ENCODE peak calls at places on chromosomes 7 and 10, in nine cellular contexts. E, G, L, U, S, R, Q, W and H are unnamed samples.
A peak's percentile ranks its signal among the peaks of the same experiment; 100 is the strongest.

GRCh38 chr10:480928-481551 is 208.4 kb downstream of the DIP2C start:
- DNase-seq in R (no peak), U (no peak), G (no peak), S (peak; percentile 51), W (no peak), E (no peak), L (no peak), Q (peak; percentile 40), H (no peak)

GRCh38 chr7:44945479-44945878 is 33.3 kb downstream of the MYO1G start:
- DNase-seq in U (no peak), W (no peak), E (no peak), Q (no peak), R (no peak), S (no peak), L (no peak), G (no peak), H (no peak)

GRCh38 chr7:14332155-14332554 is 342.7 kb upstream of the ETV1 start:
- DNase-seq in U (no peak), E (no peak), S (no peak), L (no peak), W (no peak), Q (no peak), G (no peak), R (no peak), H (no peak)

GRCh38 chr10:60869916-60870728 is 73.9 kb downstream of the RHOBTB1 start:
- DNase-seq in Q (no peak), R (no peak), G (no peak), W (no peak), S (no peak), U (no peak), L (no peak), E (no peak), H (no peak)

GRCh38 chr10:3493621-3494020 is 291.4 kb downstream of the KLF6 start:
- DNase-seq in E (no peak), W (no peak), Q (no peak), S (no peak), L (no peak), U (no peak), G (no peak), R (no peak), H (no peak)

GRCh38 chr10:11881477-11882417 is 58.6 kb downstream of the PROSER2 start:
- DNase-seq in U (no peak), R (peak; percentile 52), L (no peak), W (peak; percentile 37), S (no peak), E (no peak), G (no peak), Q (no peak), H (no peak)

GRCh38 chr10:5977471-5978370 is at the start of gene IL15RA:
- DNase-seq in G (peak; percentile 85), U (peak; percentile 85), S (peak; percentile 90), L (peak; percentile 69), E (peak; percentile 93), Q (peak; percentile 82), W (peak; percentile 90), R (no peak), H (peak; percentile 53)

GRCh38 chr10:75462865-75463264 is 31.4 kb downstream of the LRMDA start:
- DNase-seq in R (no peak), U (no peak), S (no peak), G (no peak), W (no peak), Q (no peak), E (no peak), L (no peak), H (no peak)

GRCh38 chr10:46551701-46552525 is 4.5 kb downstream of the GPRIN2 start:
- DNase-seq in E (no peak), U (peak; percentile 63), W (peak; percentile 9), S (peak; percentile 48), Q (no peak), L (no peak), G (peak; percentile 60), R (no peak), H (peak; percentile 6)

GRCh38 chr7:37329940-37330339 is 118.7 kb downstream of the ELMO1 start:
- DNase-seq in L (no peak), Q (no peak), U (no peak), E (no peak), W (no peak), S (no peak), R (no peak), G (no peak), H (no peak)

GRCh38 chr7:37322831-37323230 is 125.8 kb downstream of the ELMO1 start:
- DNase-seq in Q (no peak), U (no peak), S (no peak), G (no peak), L (no peak), R (no peak), W (no peak), E (no peak), H (no peak)

GRCh38 chr7:37323912-37324430 is 124.7 kb downstream of the ELMO1 start:
- DNase-seq in G (no peak), R (no peak), S (no peak), W (no peak), U (no peak), L (no peak), E (peak; percentile 24), Q (no peak), H (no peak)

GRCh38 chr7:37330775-37331174 is 117.9 kb downstream of the ELMO1 start:
- DNase-seq in W (no peak), E (no peak), U (no peak), L (no peak), G (no peak), S (no peak), Q (no peak), R (no peak), H (no peak)

DNA sequence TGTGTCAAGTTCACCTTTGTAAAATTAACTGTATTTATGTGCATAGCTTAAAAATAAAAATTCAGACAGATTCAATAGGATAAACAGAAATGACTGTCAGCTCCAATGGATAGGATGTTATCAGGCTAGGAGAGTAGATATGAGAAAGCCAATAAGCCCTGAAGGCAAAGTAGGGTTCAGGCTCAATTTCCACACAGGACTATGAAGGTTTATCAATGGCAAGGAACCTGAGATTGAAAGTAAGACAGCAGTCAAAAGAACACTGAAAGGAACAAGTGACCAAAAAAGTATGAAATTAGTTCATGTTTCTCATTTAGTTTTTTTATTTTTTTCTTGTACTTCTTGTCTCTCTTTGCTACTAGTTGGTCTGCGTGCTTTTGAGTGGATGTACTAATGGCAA is 121.4 kb downstream of the ELMO1 start:
- DNase-seq in R (no peak), L (no peak), W (no peak), G (no peak), E (no peak), Q (no peak), S (no peak), U (no peak), H (no peak)
- H3K4me3 ChIP-seq in R (no peak overlapping the region), L (no peak overlapping the region), W (no peak overlapping the region), G (no peak overlapping the region), E (no peak overlapping the region), Q (no peak overlapping the region), S (no peak overlapping the region), U (no peak overlapping the region), H (no peak overlapping the region)

GRCh38 chr7:152465118-152465387 is 29.2 kb upstream of the KMT2C start:
- DNase-seq in S (no peak), G (no peak), U (no peak), E (no peak), R (no peak), W (no peak), L (no peak), Q (no peak), H (no peak)

GRCh38 chr7:152462995-152463713 is 27.4 kb upstream of the KMT2C start:
- DNase-seq in S (no peak), R (no peak), G (no peak), W (no peak), L (peak; percentile 55), U (no peak), E (no peak), Q (no peak), H (no peak)

GRCh38 chr7:152463714-152464311 is 28.0 kb upstream of the KMT2C start:
- DNase-seq in G (peak; percentile 100), S (peak; percentile 100), L (peak; percentile 100), U (peak; percentile 100), E (peak; percentile 100), Q (peak; percentile 99), W (peak; percentile 100), R (peak; percentile 92), H (peak; percentile 100)

GRCh38 chr7:152467225-152467624 is 31.4 kb upstream of the KMT2C start:
- DNase-seq in S (no peak), L (no peak), Q (no peak), G (no peak), W (no peak), E (no peak), R (no peak), U (no peak), H (no peak)

GRCh38 chr7:152464312-152465117 is 28.7 kb upstream of the KMT2C start:
- DNase-seq in R (no peak), L (peak; percentile 70), E (peak; percentile 96), Q (peak; percentile 64), W (peak; percentile 77), U (peak; percentile 90), G (peak; percentile 86), S (peak; percentile 76), H (peak; percentile 50)
- TF ChIP-seq POLR2AphosphoS5 in R (peak; percentile 48), L (no peak), E (no peak), Q (no peak), W (peak; percentile 40), U (no peak), G (no peak), S (no peak), H (peak; percentile 5)

DNA sequence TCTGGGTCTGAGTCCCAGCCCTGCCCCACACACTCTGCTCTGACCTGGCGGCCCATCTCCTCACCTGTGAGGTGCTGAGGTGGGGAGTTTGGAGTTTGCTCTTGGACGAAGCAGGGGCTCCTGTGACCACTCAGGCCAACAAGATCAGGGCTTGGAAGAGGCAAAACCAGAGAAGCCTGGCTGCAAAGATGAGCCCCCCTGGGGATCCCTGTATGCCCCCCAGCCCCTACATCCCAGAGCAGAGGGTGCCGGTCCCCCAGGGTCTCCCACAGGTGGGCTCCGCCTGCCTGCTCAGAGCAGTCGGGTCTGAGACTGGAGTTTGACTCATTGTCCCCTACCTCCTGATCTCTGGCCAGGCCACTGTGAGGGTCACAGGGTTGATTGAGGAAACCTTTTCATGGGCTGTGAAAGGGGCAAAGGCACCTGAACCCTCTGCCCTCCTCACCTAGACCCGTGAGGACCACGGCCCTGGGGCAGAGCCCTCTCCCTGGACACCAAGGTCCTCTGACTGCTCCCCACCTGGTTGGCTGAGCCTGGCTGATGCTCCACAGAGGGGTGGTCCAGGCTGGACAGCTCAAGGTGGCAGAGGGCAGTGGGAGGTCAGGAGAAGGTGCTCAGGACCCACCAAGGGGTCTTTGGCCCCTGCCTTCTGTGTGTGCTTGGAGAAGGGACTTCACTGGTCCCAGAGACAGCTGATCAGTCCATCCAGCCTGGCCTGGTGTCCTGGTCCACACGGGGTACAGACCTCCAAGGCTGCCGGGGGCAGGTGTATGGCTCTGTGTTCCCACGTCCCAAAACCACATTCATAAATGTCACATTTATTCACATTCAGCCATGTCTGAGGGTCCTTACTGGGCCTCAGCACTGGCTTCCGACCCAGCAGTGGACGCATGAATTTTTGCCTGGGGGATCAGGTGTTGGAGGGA is 9.1 kb upstream of the SCART1 start:
- DNase-seq in U (peak; percentile 51), Q (no peak), S (no peak), E (no peak), W (no peak), G (no peak), L (no peak), R (no peak), H (no peak)
- H3K9me3 ChIP-seq in U (peaks cover 20% of the 10 kb centered on the region), Q (no peaks in the 10 kb centered on the region), S (peaks cover 45% of the 10 kb centered on the region), E (peaks cover 28% of the 10 kb centered on the region), W (peaks cover 27% of the 10 kb centered on the region), G (peaks cover 24% of the 10 kb centered on the region), L (peaks cover 36% of the 10 kb centered on the region), R (peaks cover 19% of the 10 kb centered on the region), H (no peaks in the 10 kb centered on the region)

GRCh38 chr10:118729200-118729599 is 25.6 kb downstream of the CACUL1 start:
- DNase-seq in L (no peak), R (no peak), E (no peak), S (no peak), W (no peak), U (no peak), Q (no peak), G (no peak), H (no peak)
- H3K4me3 ChIP-seq in L (no peak overlapping the region), R (no peak overlapping the region), E (no peak overlapping the region), S (no peak overlapping the region), W (no peak overlapping the region), U (no peak overlapping the region), Q (no peak overlapping the region), G (no peak overlapping the region), H (no peak overlapping the region)